ENCODE peak calls at places on chromosomes 11 and 22, in seven cellular contexts. I is right lobe of liver, R is spleen, G is adipocyte, L is Panc1, D is upper lobe of left lung, F is left ventricle myocardium inferior. B is an unnamed sample.

GRCh38 chr22:35409783-35410662 is 10.1 kb downstream of the MCM5 start:
- DNase-seq in I (peak; percentile 57), R (peak; percentile 92), G (no peak), L (no peak), D (peak; percentile 65), F (no peak), B (no peak)

GRCh38 chr11:118820412-118821357 is 29.7 kb upstream of the DDX6 start:
- DNase-seq in I (peak; percentile 87), R (peak; percentile 85), G (no peak), L (no peak), D (peak; percentile 89), F (peak; percentile 75), B (peak; percentile 10)

GRCh38 chr11:976431-977160 is 50.9 kb downstream of the AP2A2 start:
- DNase-seq in I (no peak), R (no peak), G (no peak), L (no peak), D (no peak), F (no peak), B (no peak)

GRCh38 chr22:25692965-25693565 is 48.9 kb upstream of the MYO18B start:
- DNase-seq in I (no peak), R (no peak), G (no peak), L (no peak), D (no peak), F (no peak), B (no peak)

GRCh38 chr11:124672531-124673215 is 866 bp downstream of the SIAE start:
- DNase-seq in I (no peak), R (no peak), G (no peak), L (no peak), D (no peak), F (no peak), B (no peak)

GRCh38 chr11:121901853-121902252 is 214.2 kb downstream of the BLID start:
- DNase-seq in I (no peak), R (no peak), G (no peak), L (no peak), D (no peak), F (no peak), B (no peak)

GRCh38 chr11:16385099-16385498 is 28.8 kb upstream of the SOX6 start:
- DNase-seq in I (no peak), R (no peak), G (no peak), L (no peak), D (no peak), F (no peak), B (no peak)

GRCh38 chr11:94524293-94524692 is 12.0 kb downstream of the C11orf97 start:
- DNase-seq in I (no peak), R (no peak), G (no peak), L (no peak), D (no peak), F (no peak), B (no peak)

GRCh38 chr22:46047226-46047625 is 70.3 kb upstream of the WNT7B start:
- DNase-seq in I (peak; percentile 29), R (peak; percentile 48), G (no peak), L (no peak), D (peak; percentile 17), F (peak; percentile 14), B (peak; percentile 3)

GRCh38 chr22:40919446-40919845 is 31.7 kb upstream of the RBX1 start:
- DNase-seq in I (no peak), R (no peak), G (peak; percentile 78), L (no peak), D (no peak), F (no peak), B (no peak)

GRCh38 chr22:29842740-29843139 is 4.7 kb upstream of the ASCC2 start:
- DNase-seq in I (no peak), R (no peak), G (peak; percentile 81), L (peak; percentile 67), D (no peak), F (no peak), B (no peak)

GRCh38 chr22:18109410-18110193 is 1.0 kb upstream of the TUBA8 start:
- DNase-seq in I (no peak), R (peak; percentile 24), G (no peak), L (no peak), D (no peak), F (no peak), B (no peak)

GRCh38 chr11:132217856-132218255 is 847.4 kb downstream of the NTM start:
- DNase-seq in I (no peak), R (no peak), G (no peak), L (no peak), D (no peak), F (no peak), B (no peak)

GRCh38 chr22:30606455-30607299 is at the start of gene TCN2:
- DNase-seq in I (peak; percentile 73), R (peak; percentile 88), G (peak; percentile 79), L (no peak), D (peak; percentile 89), F (peak; percentile 70), B (peak; percentile 65)

GRCh38 chr11:61762798-61763197 is 10.4 kb downstream of the MYRF start:
- DNase-seq in I (no peak), R (no peak), G (no peak), L (no peak), D (no peak), F (no peak), B (peak; percentile 32)

GRCh38 chr22:43017525-43018290 is 2.8 kb upstream of the PACSIN2 start:
- DNase-seq in I (no peak), R (no peak), G (no peak), L (no peak), D (peak; percentile 87), F (no peak), B (no peak)

GRCh38 chr22:43015677-43016042 is 711 bp upstream of the PACSIN2 start:
- DNase-seq in I (no peak), R (no peak), G (no peak), L (no peak), D (no peak), F (no peak), B (no peak)

GRCh38 chr22:43014876-43015676 is at the start of gene PACSIN2:
- DNase-seq in I (peak; percentile 100), R (peak; percentile 100), G (peak; percentile 100), L (peak; percentile 59), D (peak; percentile 99), F (peak; percentile 100), B (peak; percentile 100)

GRCh38 chr22:43014062-43014875 is 680 bp downstream of the PACSIN2 start:
- DNase-seq in I (peak; percentile 67), R (peak; percentile 91), G (peak; percentile 78), L (no peak), D (peak; percentile 63), F (peak; percentile 37), B (peak; percentile 47)

GRCh38 chr22:43018615-43019014 is 3.7 kb upstream of the PACSIN2 start:
- DNase-seq in I (no peak), R (no peak), G (no peak), L (no peak), D (no peak), F (no peak), B (no peak)
- H3K4me3 ChIP-seq in I (no peak overlapping the region), R (no peak overlapping the region), G (no peak overlapping the region), L (no peak overlapping the region), D (no peak overlapping the region), F (no peak overlapping the region), B (no peak overlapping the region)

DNA sequence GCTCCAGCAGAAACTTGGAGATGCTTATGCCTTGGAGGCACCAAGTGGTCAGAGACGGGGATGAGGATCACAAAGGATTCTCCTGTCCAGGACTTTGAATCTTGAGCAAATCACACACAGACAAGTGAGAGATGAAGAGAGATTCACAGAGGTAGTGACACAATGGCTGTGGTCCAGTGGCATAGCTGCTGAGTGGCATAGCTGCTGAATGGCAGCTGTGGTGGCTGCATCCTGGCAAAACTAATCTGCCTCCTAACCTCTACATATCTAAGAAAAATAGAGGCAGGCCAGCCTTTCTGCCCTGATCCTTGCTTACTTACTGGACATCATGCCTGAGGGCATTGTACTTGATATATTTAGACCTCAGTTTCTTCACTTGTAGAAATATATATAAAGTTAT is 102.6 kb downstream of the CD44 start:
- DNase-seq in I (no peak), R (no peak), G (no peak), L (no peak), D (no peak), F (no peak), B (no peak)
- H3K9me3 ChIP-seq in I (no peaks in the 10 kb centered on the region), R (no peaks in the 10 kb centered on the region), G (no peaks in the 10 kb centered on the region), L (no peaks in the 10 kb centered on the region), D (no peaks in the 10 kb centered on the region), F (no peaks in the 10 kb centered on the region), B (no peaks in the 10 kb centered on the region)

GRCh38 chr22:27778299-27779090 is 23.1 kb downstream of the MN1 start:
- DNase-seq in I (no peak), R (no peak), G (no peak), L (no peak), D (peak; percentile 31), F (no peak), B (no peak)
- H3K4me1 ChIP-seq in I (no peaks in the 10 kb centered on the region), R (no peaks in the 10 kb centered on the region), G (peaks cover 42% of the 10 kb centered on the region), L (no peaks in the 10 kb centered on the region), D (peaks cover 15% of the 10 kb centered on the region), F (peaks cover 78% of the 10 kb centered on the region), B (peaks cover 5% of the 10 kb centered on the region)

DNA sequence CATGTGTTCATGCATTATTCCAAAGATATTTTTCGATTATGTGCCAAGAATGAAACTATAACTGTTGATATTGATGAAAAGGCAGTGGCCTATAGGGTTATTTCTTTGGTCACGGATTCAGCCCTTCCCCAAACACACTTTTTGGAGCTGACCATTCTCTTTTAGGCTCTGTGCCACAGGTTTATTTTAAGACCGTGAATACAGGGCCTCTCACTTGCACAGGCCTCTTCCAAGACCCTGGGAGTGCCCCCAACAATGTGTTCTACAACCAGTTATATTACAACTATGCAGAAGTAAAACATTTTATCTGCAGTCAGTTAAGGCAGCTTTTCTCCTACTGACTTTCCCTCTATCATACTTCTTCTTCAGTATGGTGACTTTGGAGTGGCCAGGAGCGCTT is 104.6 kb downstream of the ALX4 start:
- DNase-seq in I (no peak), R (no peak), G (no peak), L (no peak), D (no peak), F (no peak), B (no peak)
- H3K4me3 ChIP-seq in I (no peak overlapping the region), R (no peak overlapping the region), G (no peak overlapping the region), L (no peak overlapping the region), D (no peak overlapping the region), F (no peak overlapping the region), B (no peak overlapping the region)

GRCh38 chr11:105852427-105852826 is 169.6 kb downstream of the MSANTD4 start:
- DNase-seq in I (no peak), R (no peak), G (no peak), L (no peak), D (no peak), F (no peak), B (no peak)

GRCh38 chr11:105860105-105860504 is 161.9 kb downstream of the MSANTD4 start:
- DNase-seq in I (no peak), R (no peak), G (no peak), L (no peak), D (no peak), F (no peak), B (no peak)

GRCh38 chr11:105856954-105857353 is 165.1 kb downstream of the MSANTD4 start:
- DNase-seq in I (no peak), R (no peak), G (no peak), L (no peak), D (no peak), F (no peak), B (no peak)

DNA sequence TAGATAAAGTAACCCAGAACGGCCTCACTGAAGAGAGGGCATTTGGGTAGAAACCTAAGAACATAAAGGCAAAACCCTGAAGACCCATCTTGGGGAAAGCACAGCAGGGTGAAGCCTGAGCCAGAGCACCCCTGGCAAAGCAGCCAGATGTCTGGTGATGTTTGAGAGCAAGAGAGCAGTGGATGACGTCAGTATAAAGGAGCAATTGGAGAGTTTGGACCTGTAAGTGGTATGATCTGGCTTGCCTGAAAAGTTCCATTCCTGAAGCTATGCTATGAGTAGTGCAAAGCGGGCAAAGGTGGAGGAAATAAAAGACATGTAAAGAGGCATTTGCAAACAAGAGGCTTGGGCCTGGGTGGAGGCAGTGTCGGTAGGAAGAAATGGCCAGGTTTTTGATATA is 167.8 kb downstream of the MSANTD4 start:
- DNase-seq in I (no peak), R (no peak), G (no peak), L (no peak), D (no peak), F (no peak), B (no peak)
- H3K9me3 ChIP-seq in I (no peaks in the 10 kb centered on the region), R (no peaks in the 10 kb centered on the region), G (no peaks in the 10 kb centered on the region), L (no peaks in the 10 kb centered on the region), D (no peaks in the 10 kb centered on the region), F (no peaks in the 10 kb centered on the region), B (no peaks in the 10 kb centered on the region)